ENCODE peak calls at places on chromosomes 4 and X, in ten cellular contexts. One of them, this sample, is unnamed.

GRCh38 chr4:145935253-145936141 is 3.1 kb downstream of the ZNF827 start:
- DNase-seq in AG08396: no peak
- DNase-seq in EH: no peak
- DNase-seq in germinal center: peak
- DNase-seq in retina: peak
- DNase-seq in posterior cingulate gyrus: no peak
- DNase-seq in coronary artery: no peak
- DNase-seq in SK-N-SH: peak
- DNase-seq in astrocyte of the cerebellum: no peak
- DNase-seq in GM04503: no peak
- DNase-seq in this sample: peak

GRCh38 chr4:122612540-122612939 is 8.3 kb downstream of the IL21 start:
- DNase-seq in posterior cingulate gyrus: no peak
- DNase-seq in retina: no peak
- DNase-seq in astrocyte of the cerebellum: no peak
- DNase-seq in coronary artery: no peak
- DNase-seq in SK-N-SH: no peak
- DNase-seq in germinal center: no peak
- DNase-seq in AG08396: no peak
- DNase-seq in EH: peak
- DNase-seq in GM04503: no peak
- DNase-seq in this sample: no peak

GRCh38 chr4:188127157-188127874 is 11.9 kb upstream of the TRIML1 start:
- DNase-seq in AG08396: peak
- DNase-seq in posterior cingulate gyrus: no peak
- DNase-seq in retina: no peak
- DNase-seq in germinal center: no peak
- DNase-seq in EH: peak
- DNase-seq in SK-N-SH: no peak
- DNase-seq in coronary artery: no peak
- DNase-seq in GM04503: no peak
- DNase-seq in astrocyte of the cerebellum: no peak
- DNase-seq in this sample: peak

GRCh38 chrX:94814216-94814615 is 1140.2 kb downstream of the FAM133A start:
- DNase-seq in coronary artery: no peak
- DNase-seq in GM04503: no peak
- DNase-seq in AG08396: no peak
- DNase-seq in EH: no peak
- DNase-seq in germinal center: no peak
- DNase-seq in astrocyte of the cerebellum: no peak
- DNase-seq in retina: no peak
- DNase-seq in posterior cingulate gyrus: no peak
- DNase-seq in SK-N-SH: no peak
- DNase-seq in this sample: no peak

GRCh38 chr4:10853196-10853595 is 168.6 kb upstream of the CLNK start:
- DNase-seq in astrocyte of the cerebellum: no peak
- DNase-seq in posterior cingulate gyrus: no peak
- DNase-seq in SK-N-SH: no peak
- DNase-seq in EH: no peak
- DNase-seq in germinal center: no peak
- DNase-seq in AG08396: no peak
- DNase-seq in coronary artery: no peak
- DNase-seq in retina: no peak
- DNase-seq in GM04503: no peak
- DNase-seq in this sample: no peak

GRCh38 chrX:1491851-1492349 is 39.2 kb upstream of the ASMTL start:
- DNase-seq in germinal center: peak
- DNase-seq in coronary artery: peak
- DNase-seq in retina: peak
- DNase-seq in astrocyte of the cerebellum: no peak
- DNase-seq in GM04503: no peak
- DNase-seq in posterior cingulate gyrus: no peak
- DNase-seq in EH: peak
- DNase-seq in AG08396: no peak
- DNase-seq in SK-N-SH: peak
- DNase-seq in this sample: no peak

GRCh38 chrX:108437789-108438623 is at the start of gene COL4A6:
- DNase-seq in retina: peak
- DNase-seq in GM04503: no peak
- DNase-seq in germinal center: no peak
- DNase-seq in AG08396: no peak
- DNase-seq in EH: peak
- DNase-seq in posterior cingulate gyrus: no peak
- DNase-seq in astrocyte of the cerebellum: no peak
- DNase-seq in coronary artery: no peak
- DNase-seq in SK-N-SH: no peak
- DNase-seq in this sample: no peak

GRCh38 chr4:121551271-121551670 is 145.5 kb downstream of the ANXA5 start:
- DNase-seq in EH: no peak
- DNase-seq in astrocyte of the cerebellum: no peak
- DNase-seq in GM04503: no peak
- DNase-seq in posterior cingulate gyrus: no peak
- DNase-seq in coronary artery: no peak
- DNase-seq in AG08396: no peak
- DNase-seq in SK-N-SH: no peak
- DNase-seq in retina: no peak
- DNase-seq in germinal center: no peak
- DNase-seq in this sample: no peak

GRCh38 chr4:170476351-170476750 is 386.6 kb upstream of the AADAT start:
- DNase-seq in astrocyte of the cerebellum: no peak
- DNase-seq in GM04503: no peak
- DNase-seq in AG08396: no peak
- DNase-seq in retina: no peak
- DNase-seq in SK-N-SH: no peak
- DNase-seq in EH: no peak
- DNase-seq in posterior cingulate gyrus: no peak
- DNase-seq in coronary artery: no peak
- DNase-seq in germinal center: no peak
- DNase-seq in this sample: no peak

GRCh38 chr4:1009647-1010521 is 1.5 kb upstream of the FGFRL1 start:
- DNase-seq in AG08396: peak
- DNase-seq in EH: peak
- DNase-seq in SK-N-SH: peak
- DNase-seq in astrocyte of the cerebellum: no peak
- DNase-seq in germinal center: peak
- DNase-seq in GM04503: no peak
- DNase-seq in retina: peak
- DNase-seq in coronary artery: peak
- DNase-seq in posterior cingulate gyrus: no peak
- DNase-seq in this sample: peak

GRCh38 chr4:122652379-122652778 is 31.5 kb upstream of the IL21 start:
- DNase-seq in SK-N-SH: peak
- DNase-seq in retina: no peak
- DNase-seq in coronary artery: no peak
- DNase-seq in GM04503: no peak
- DNase-seq in astrocyte of the cerebellum: peak
- DNase-seq in EH: peak
- DNase-seq in posterior cingulate gyrus: no peak
- DNase-seq in germinal center: peak
- DNase-seq in AG08396: peak
- DNase-seq in this sample: peak

GRCh38 chr4:77859256-77859655 is 3.4 kb upstream of the MRPL1 start:
- DNase-seq in GM04503: no peak
- DNase-seq in posterior cingulate gyrus: no peak
- DNase-seq in astrocyte of the cerebellum: no peak
- DNase-seq in retina: no peak
- DNase-seq in AG08396: no peak
- DNase-seq in coronary artery: no peak
- DNase-seq in germinal center: no peak
- DNase-seq in SK-N-SH: no peak
- DNase-seq in EH: peak
- DNase-seq in this sample: no peak

GRCh38 chr4:4913147-4913561 is 53.7 kb downstream of the MSX1 start:
- DNase-seq in retina: no peak
- DNase-seq in GM04503: no peak
- DNase-seq in germinal center: no peak
- DNase-seq in posterior cingulate gyrus: no peak
- DNase-seq in astrocyte of the cerebellum: no peak
- DNase-seq in coronary artery: peak
- DNase-seq in EH: no peak
- DNase-seq in SK-N-SH: no peak
- DNase-seq in AG08396: no peak
- DNase-seq in this sample: peak

GRCh38 chr4:101643201-101643600 is 147.3 kb upstream of the BANK1 start:
- DNase-seq in germinal center: no peak
- DNase-seq in coronary artery: no peak
- DNase-seq in astrocyte of the cerebellum: no peak
- DNase-seq in SK-N-SH: no peak
- DNase-seq in AG08396: no peak
- DNase-seq in posterior cingulate gyrus: no peak
- DNase-seq in GM04503: no peak
- DNase-seq in retina: no peak
- DNase-seq in EH: no peak
- DNase-seq in this sample: no peak

This sample was measured in osteoblast.